ENCODE peak calls at places on chromosomes 3 and 15, in four cellular contexts. M is iris pigment epithelial cell, Y is RCC 7860, P is left cardiac atrium. Q is an unnamed sample.
A peak's percentile ranks its signal among the peaks of the same experiment; 100 is the strongest.

GRCh38 chr3:24929521-24929920 is 434.9 kb upstream of the THRB start:
- DNase-seq in P (no peak), M (no peak), Y (no peak), Q (no peak)

GRCh38 chr3:52429031-52429430 is 15.9 kb downstream of the SEMA3G start:
- DNase-seq in Y (no peak), P (no peak), M (no peak), Q (no peak)

GRCh38 chr15:75577401-75578205 is 1.5 kb downstream of the PTPN9 start:
- DNase-seq in M (peak; percentile 60), Y (no peak), P (no peak), Q (no peak)

GRCh38 chr3:13465236-13465958 is 14.7 kb upstream of the HDAC11 start:
- DNase-seq in P (no peak), Y (no peak), M (no peak), Q (no peak)

GRCh38 chr15:69484837-69485236 is 32.2 kb downstream of the RPLP1 start:
- DNase-seq in P (no peak), Y (no peak), M (no peak), Q (no peak)

GRCh38 chr15:65077981-65078352 is 1.4 kb downstream of the KBTBD13 start:
- DNase-seq in Y (peak; percentile 6), P (peak; percentile 74), M (peak; percentile 55), Q (no peak)

GRCh38 chr15:91941871-91942270 is 88.4 kb downstream of the SLCO3A1 start:
- DNase-seq in P (no peak), Y (no peak), M (no peak), Q (no peak)

GRCh38 chr3:34159613-34160420 is 361.4 kb downstream of the PDCD6IP start:
- DNase-seq in M (no peak), Y (no peak), P (no peak), Q (no peak)

GRCh38 chr15:64105113-64105704 is 9.4 kb downstream of the SNX1 start:
- DNase-seq in Y (no peak), P (no peak), M (peak; percentile 91), Q (peak; percentile 49)

GRCh38 chr15:80003171-80003570 is 32.2 kb upstream of the BCL2A1 start:
- DNase-seq in Y (no peak), M (no peak), P (no peak), Q (no peak)

GRCh38 chr3:55501905-55502304 is 14.8 kb upstream of the WNT5A start:
- DNase-seq in Y (peak; percentile 39), P (no peak), M (no peak), Q (no peak)

GRCh38 chr3:107227091-107227490 is 150.1 kb upstream of the CCDC54 start:
- DNase-seq in P (no peak), Y (no peak), M (peak; percentile 62), Q (no peak)

GRCh38 chr15:100572362-100572983 is 29.5 kb downstream of the LINS1 start:
- DNase-seq in P (no peak), Y (peak; percentile 24), M (peak; percentile 17), Q (no peak)

GRCh38 chr3:138688871-138689299 is 80.3 kb downstream of the FAIM start:
- DNase-seq in P (no peak), M (no peak), Y (no peak), Q (no peak)

GRCh38 chr3:60528651-60529050 is 722.6 kb downstream of the FHIT start:
- DNase-seq in M (no peak), Y (no peak), P (no peak), Q (no peak)

GRCh38 chr3:196968233-196969000 is at the start of gene PIGZ:
- DNase-seq in Y (no peak), M (peak; percentile 45), P (peak; percentile 53), Q (peak; percentile 10)

GRCh38 chr15:79924379-79924778 is 27.6 kb upstream of the MTHFS start:
- DNase-seq in P (no peak), M (no peak), Y (no peak), Q (no peak)

GRCh38 chr3:13177641-13178040 is 104.4 kb upstream of the IQSEC1 start:
- DNase-seq in P (no peak), Y (no peak), M (no peak), Q (no peak)

GRCh38 chr3:9783954-9784353 is 8.3 kb downstream of the TADA3 start:
- DNase-seq in Y (no peak), M (no peak), P (no peak), Q (no peak)

GRCh38 chr15:72486144-72486543 is 12.0 kb downstream of the ARIH1 start:
- DNase-seq in Y (no peak), M (peak; percentile 32), P (no peak), Q (no peak)

GRCh38 chr3:42164635-42165034 is 73.5 kb downstream of the TRAK1 start:
- DNase-seq in P (no peak), M (no peak), Y (no peak), Q (no peak)

GRCh38 chr3:31661286-31661685 is 128.6 kb downstream of the STT3B start:
- DNase-seq in M (no peak), P (no peak), Y (no peak), Q (no peak)

Q was measured in AG09319.